ENCODE peak calls at places on chromosomes 16 and 17, in seven cellular contexts. One of them, this sample, is unnamed.

GRCh38 chr16:86252596-86252995 is 257.7 kb upstream of the FOXF1 start:
- DNase-seq in suprapubic skin: no peak
- DNase-seq in stomach: no peak
- DNase-seq in upper lobe of left lung: no peak
- DNase-seq in vagina: peak; percentile 40
- DNase-seq in sigmoid colon: no peak
- DNase-seq in K562: peak; percentile 62
- DNase-seq in this sample: no peak

GRCh38 chr17:31581491-31581890 is 190.0 kb downstream of the RAB11FIP4 start:
- DNase-seq in vagina: no peak
- DNase-seq in stomach: peak; percentile 64
- DNase-seq in suprapubic skin: no peak
- DNase-seq in K562: no peak
- DNase-seq in sigmoid colon: no peak
- DNase-seq in upper lobe of left lung: peak; percentile 64
- DNase-seq in this sample: no peak

GRCh38 chr17:82822281-82822680 is 17.5 kb downstream of the ZNF750 start:
- DNase-seq in vagina: no peak
- DNase-seq in upper lobe of left lung: no peak
- DNase-seq in K562: no peak
- DNase-seq in suprapubic skin: no peak
- DNase-seq in stomach: no peak
- DNase-seq in sigmoid colon: no peak
- DNase-seq in this sample: no peak

GRCh38 chr16:57645691-57646387 is 17.4 kb downstream of the ADGRG1 start:
- DNase-seq in upper lobe of left lung: no peak
- DNase-seq in suprapubic skin: no peak
- DNase-seq in sigmoid colon: peak; percentile 73
- DNase-seq in vagina: no peak
- DNase-seq in stomach: no peak
- DNase-seq in K562: no peak
- DNase-seq in this sample: peak; percentile 67

GRCh38 chr17:76789235-76789788 is 51.4 kb downstream of the MFSD11 start:
- DNase-seq in upper lobe of left lung: peak; percentile 45
- DNase-seq in vagina: no peak
- DNase-seq in sigmoid colon: no peak
- DNase-seq in suprapubic skin: no peak
- DNase-seq in stomach: no peak
- DNase-seq in K562: peak; percentile 82
- DNase-seq in this sample: no peak

GRCh38 chr17:72079700-72080099 is 41.1 kb upstream of the SOX9 start:
- DNase-seq in stomach: no peak
- DNase-seq in sigmoid colon: no peak
- DNase-seq in vagina: no peak
- DNase-seq in K562: no peak
- DNase-seq in upper lobe of left lung: no peak
- DNase-seq in suprapubic skin: no peak
- DNase-seq in this sample: peak; percentile 36

GRCh38 chr16:88817785-88818609 is 6.3 kb upstream of the APRT start:
- DNase-seq in K562: no peak
- DNase-seq in vagina: no peak
- DNase-seq in suprapubic skin: no peak
- DNase-seq in upper lobe of left lung: no peak
- DNase-seq in sigmoid colon: no peak
- DNase-seq in stomach: no peak
- DNase-seq in this sample: no peak

GRCh38 chr16:53666816-53667415 is 36.7 kb downstream of the RPGRIP1L start:
- DNase-seq in suprapubic skin: no peak
- DNase-seq in sigmoid colon: no peak
- DNase-seq in upper lobe of left lung: no peak
- DNase-seq in K562: no peak
- DNase-seq in stomach: no peak
- DNase-seq in vagina: no peak
- DNase-seq in this sample: no peak

GRCh38 chr16:4684763-4685162 is 8.6 kb upstream of the NUDT16L1 start:
- DNase-seq in upper lobe of left lung: no peak
- DNase-seq in K562: no peak
- DNase-seq in stomach: no peak
- DNase-seq in suprapubic skin: no peak
- DNase-seq in sigmoid colon: peak; percentile 62
- DNase-seq in vagina: no peak
- DNase-seq in this sample: no peak

GRCh38 chr17:47916489-47917208 is 20.6 kb downstream of the SP2 start:
- DNase-seq in vagina: no peak
- DNase-seq in K562: no peak
- DNase-seq in suprapubic skin: no peak
- DNase-seq in stomach: no peak
- DNase-seq in sigmoid colon: no peak
- DNase-seq in upper lobe of left lung: no peak
- DNase-seq in this sample: no peak
- TF ChIP-seq POLR2AphosphoS5 in vagina: no peak
- TF ChIP-seq POLR2AphosphoS5 in K562: no peak
- TF ChIP-seq POLR2AphosphoS5 in suprapubic skin: no peak
- TF ChIP-seq POLR2AphosphoS5 in stomach: no peak
- TF ChIP-seq POLR2AphosphoS5 in sigmoid colon: no peak
- TF ChIP-seq POLR2AphosphoS5 in upper lobe of left lung: no peak
- TF ChIP-seq POLR2AphosphoS5 in this sample: no peak

DNA sequence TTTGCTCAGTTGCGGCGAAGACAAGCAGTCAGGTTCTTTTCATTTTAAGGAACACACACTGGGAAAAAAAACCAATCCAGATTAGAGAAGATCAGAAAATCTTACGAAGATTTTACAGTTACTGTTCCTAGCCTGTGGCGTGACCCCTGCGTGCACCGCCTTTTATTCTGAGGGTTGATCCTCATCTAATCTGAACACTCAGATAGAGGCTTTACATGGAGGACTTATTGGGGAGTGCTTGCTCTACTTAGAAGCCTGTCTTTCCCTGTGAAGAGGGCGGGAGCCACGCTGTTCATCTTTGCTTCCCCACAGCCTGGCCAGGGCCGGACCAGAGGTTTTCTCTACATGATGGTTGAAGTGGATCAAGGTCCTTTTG is 1.4 kb downstream of the TBC1D24 start:
- DNase-seq in K562: no peak
- DNase-seq in vagina: no peak
- DNase-seq in sigmoid colon: no peak
- DNase-seq in suprapubic skin: no peak
- DNase-seq in upper lobe of left lung: no peak
- DNase-seq in stomach: no peak
- DNase-seq in this sample: no peak
- H3K4me1 ChIP-seq in K562: peaks cover 95% of the 10 kb centered on the region
- H3K4me1 ChIP-seq in vagina: peaks cover 38% of the 10 kb centered on the region
- H3K4me1 ChIP-seq in sigmoid colon: peaks cover 41% of the 10 kb centered on the region
- H3K4me1 ChIP-seq in suprapubic skin: peaks cover 52% of the 10 kb centered on the region
- H3K4me1 ChIP-seq in upper lobe of left lung: peaks cover 48% of the 10 kb centered on the region
- H3K4me1 ChIP-seq in stomach: peaks cover 67% of the 10 kb centered on the region
- H3K4me1 ChIP-seq in this sample: peaks cover 15% of the 10 kb centered on the region

DNA sequence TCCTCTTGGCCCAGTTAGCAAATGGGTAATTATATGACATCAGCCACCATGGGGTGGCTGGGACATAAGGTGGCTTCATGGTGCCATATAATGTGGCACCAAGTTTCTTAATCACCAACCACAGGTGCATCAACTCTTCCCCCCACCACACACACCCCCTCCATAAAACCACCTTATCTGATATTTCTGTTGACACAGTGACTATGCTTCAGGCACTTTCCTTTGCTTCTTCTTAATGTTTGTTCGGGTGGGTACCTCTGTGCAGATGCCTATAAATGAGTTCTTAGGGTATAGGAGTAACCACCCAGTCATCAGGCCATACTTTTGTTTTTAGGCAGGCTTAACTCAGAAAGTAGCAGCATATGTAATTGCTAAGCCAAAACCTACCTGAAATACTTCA is 29.5 kb downstream of the RNF43 start:
- DNase-seq in K562: no peak
- DNase-seq in suprapubic skin: no peak
- DNase-seq in stomach: no peak
- DNase-seq in sigmoid colon: no peak
- DNase-seq in vagina: no peak
- DNase-seq in upper lobe of left lung: no peak
- DNase-seq in this sample: no peak
- H3K27me3 ChIP-seq in K562: no peaks in the 10 kb centered on the region
- H3K27me3 ChIP-seq in suprapubic skin: no peaks in the 10 kb centered on the region
- H3K27me3 ChIP-seq in stomach: no peaks in the 10 kb centered on the region
- H3K27me3 ChIP-seq in sigmoid colon: no peaks in the 10 kb centered on the region
- H3K27me3 ChIP-seq in vagina: no peaks in the 10 kb centered on the region
- H3K27me3 ChIP-seq in upper lobe of left lung: no peaks in the 10 kb centered on the region
- H3K27me3 ChIP-seq in this sample: no peaks in the 10 kb centered on the region

GRCh38 chr16:67277294-67277998 is 1.9 kb upstream of the PLEKHG4 start:
- DNase-seq in stomach: no peak
- DNase-seq in upper lobe of left lung: peak; percentile 40
- DNase-seq in sigmoid colon: peak; percentile 74
- DNase-seq in vagina: no peak
- DNase-seq in K562: peak; percentile 59
- DNase-seq in suprapubic skin: no peak
- DNase-seq in this sample: peak; percentile 81
- TF ChIP-seq POLR2AphosphoS5 in stomach: no peak
- TF ChIP-seq POLR2AphosphoS5 in upper lobe of left lung: no peak
- TF ChIP-seq POLR2AphosphoS5 in sigmoid colon: no peak
- TF ChIP-seq POLR2AphosphoS5 in vagina: no peak
- TF ChIP-seq POLR2AphosphoS5 in K562: no peak
- TF ChIP-seq POLR2AphosphoS5 in suprapubic skin: no peak
- TF ChIP-seq POLR2AphosphoS5 in this sample: no peak

DNA sequence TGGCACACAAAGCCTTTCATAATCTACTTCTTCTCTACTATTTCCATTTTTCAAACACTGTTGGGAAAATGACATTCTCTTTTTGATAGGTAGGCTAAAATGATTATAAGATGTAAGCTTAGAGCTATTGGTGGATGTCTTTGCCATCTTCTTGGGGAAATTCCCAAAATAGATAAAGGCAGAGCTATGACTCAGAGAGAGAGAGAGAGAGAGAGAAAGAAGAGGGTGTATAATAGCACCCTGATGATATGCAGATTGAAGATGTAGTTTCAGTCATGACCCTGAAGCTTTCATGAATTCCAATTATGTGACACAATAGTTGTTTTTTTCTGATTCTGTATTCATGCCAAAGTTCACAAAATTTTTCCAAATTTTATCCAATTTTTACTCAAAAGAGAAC is 529.1 kb downstream of the HS3ST4 start:
- DNase-seq in K562: no peak
- DNase-seq in stomach: no peak
- DNase-seq in sigmoid colon: no peak
- DNase-seq in vagina: no peak
- DNase-seq in upper lobe of left lung: no peak
- DNase-seq in suprapubic skin: no peak
- DNase-seq in this sample: no peak
- H3K4me1 ChIP-seq in K562: no peaks in the 10 kb centered on the region
- H3K4me1 ChIP-seq in stomach: no peaks in the 10 kb centered on the region
- H3K4me1 ChIP-seq in sigmoid colon: no peaks in the 10 kb centered on the region
- H3K4me1 ChIP-seq in vagina: no peaks in the 10 kb centered on the region
- H3K4me1 ChIP-seq in upper lobe of left lung: no peaks in the 10 kb centered on the region
- H3K4me1 ChIP-seq in suprapubic skin: no peaks in the 10 kb centered on the region
- H3K4me1 ChIP-seq in this sample: no peaks in the 10 kb centered on the region

GRCh38 chr17:7258731-7259554 is 3.3 kb downstream of the CLDN7 start:
- DNase-seq in stomach: no peak
- DNase-seq in sigmoid colon: no peak
- DNase-seq in upper lobe of left lung: peak; percentile 92
- DNase-seq in K562: no peak
- DNase-seq in suprapubic skin: no peak
- DNase-seq in vagina: no peak
- DNase-seq in this sample: peak; percentile 78

GRCh38 chr17:7259555-7259889 is 2.8 kb downstream of the CLDN7 start:
- DNase-seq in suprapubic skin: no peak
- DNase-seq in upper lobe of left lung: no peak
- DNase-seq in stomach: no peak
- DNase-seq in vagina: no peak
- DNase-seq in K562: no peak
- DNase-seq in sigmoid colon: no peak
- DNase-seq in this sample: no peak

GRCh38 chr17:7260151-7260550 is 2.1 kb downstream of the CLDN7 start:
- DNase-seq in stomach: no peak
- DNase-seq in suprapubic skin: no peak
- DNase-seq in sigmoid colon: no peak
- DNase-seq in upper lobe of left lung: no peak
- DNase-seq in vagina: no peak
- DNase-seq in K562: no peak
- DNase-seq in this sample: no peak

GRCh38 chr17:7254511-7254910 is 2.5 kb downstream of the ELP5 start:
- DNase-seq in suprapubic skin: no peak
- DNase-seq in K562: no peak
- DNase-seq in vagina: no peak
- DNase-seq in upper lobe of left lung: no peak
- DNase-seq in sigmoid colon: no peak
- DNase-seq in stomach: no peak
- DNase-seq in this sample: no peak

DNA sequence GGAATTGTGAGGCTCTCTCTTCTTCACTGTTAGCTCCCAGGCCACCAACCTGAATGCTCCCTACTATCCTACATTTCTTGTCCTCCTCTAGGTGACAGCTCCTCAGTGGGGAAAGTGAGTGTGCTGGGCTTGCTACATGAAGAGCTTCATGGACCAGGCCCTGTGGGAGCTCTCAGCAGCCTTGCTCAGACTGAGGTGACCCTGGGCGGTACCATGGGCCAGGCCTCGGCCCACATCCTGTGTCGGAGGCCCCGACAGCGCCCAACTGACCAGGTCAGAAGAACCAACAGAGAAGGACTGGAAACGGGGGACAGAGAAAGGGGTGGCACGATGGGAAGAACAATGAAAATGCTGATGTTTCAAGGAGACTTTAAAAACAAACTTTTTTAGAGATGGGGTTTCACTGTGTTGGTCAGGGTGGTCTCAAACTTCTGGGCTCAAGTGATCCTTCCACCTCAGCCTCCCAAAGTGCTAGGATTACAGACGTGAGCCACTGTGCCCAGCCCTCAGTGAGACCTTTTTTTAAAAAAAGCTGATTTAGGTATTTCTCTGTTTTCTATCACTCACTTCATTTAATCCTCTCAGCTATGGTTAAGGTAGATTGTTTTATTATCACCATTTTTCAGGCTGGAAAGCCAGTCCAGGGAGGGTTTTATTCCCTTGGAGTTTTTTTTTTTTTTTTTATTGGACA is 4.9 kb downstream of the ELP5 start:
- DNase-seq in K562: no peak
- DNase-seq in sigmoid colon: no peak
- DNase-seq in suprapubic skin: no peak
- DNase-seq in vagina: no peak
- DNase-seq in upper lobe of left lung: no peak
- DNase-seq in stomach: no peak
- DNase-seq in this sample: no peak
- H3K27me3 ChIP-seq in K562: no peaks in the 10 kb centered on the region
- H3K27me3 ChIP-seq in sigmoid colon: peaks cover 18% of the 10 kb centered on the region
- H3K27me3 ChIP-seq in suprapubic skin: peaks cover 15% of the 10 kb centered on the region
- H3K27me3 ChIP-seq in vagina: peaks cover under 1% of the 10 kb centered on the region
- H3K27me3 ChIP-seq in upper lobe of left lung: peaks cover 6% of the 10 kb centered on the region
- H3K27me3 ChIP-seq in stomach: peaks cover 17% of the 10 kb centered on the region
- H3K27me3 ChIP-seq in this sample: no peaks in the 10 kb centered on the region